ENCODE peak calls at places on chromosomes 3 and 15, in four cellular contexts. One of them, this sample, is unnamed.

GRCh38 chr15:89103481-89104171 is 15.4 kb downstream of the ABHD2 start:
- DNase-seq in neural crest cell: no peak
- DNase-seq in activated T-cell treated with anti-CD3 and anti-CD28 coated beads for 1 hour: no peak
- DNase-seq in OCI-LY7: no peak
- DNase-seq in this sample: no peak

GRCh38 chr3:134357261-134357913 is 16.9 kb downstream of the AMOTL2 start:
- DNase-seq in neural crest cell: no peak
- DNase-seq in activated T-cell treated with anti-CD3 and anti-CD28 coated beads for 1 hour: no peak
- DNase-seq in OCI-LY7: no peak
- DNase-seq in this sample: peak

GRCh38 chr15:85500729-85501128 is 120.3 kb downstream of the AKAP13 start:
- DNase-seq in neural crest cell: no peak
- DNase-seq in activated T-cell treated with anti-CD3 and anti-CD28 coated beads for 1 hour: no peak
- DNase-seq in OCI-LY7: no peak
- DNase-seq in this sample: no peak

GRCh38 chr3:59486468-59486964 is 436.7 kb upstream of the CFAP20DC start:
- DNase-seq in neural crest cell: no peak
- DNase-seq in activated T-cell treated with anti-CD3 and anti-CD28 coated beads for 1 hour: no peak
- DNase-seq in OCI-LY7: no peak
- DNase-seq in this sample: no peak

GRCh38 chr3:45909542-45909941 is 23.2 kb downstream of the CCR9 start:
- DNase-seq in neural crest cell: no peak
- DNase-seq in activated T-cell treated with anti-CD3 and anti-CD28 coated beads for 1 hour: no peak
- DNase-seq in OCI-LY7: peak
- DNase-seq in this sample: no peak

GRCh38 chr3:142963266-142964149 is at the start of gene PAQR9:
- DNase-seq in neural crest cell: peak
- DNase-seq in activated T-cell treated with anti-CD3 and anti-CD28 coated beads for 1 hour: no peak
- DNase-seq in OCI-LY7: no peak
- DNase-seq in this sample: no peak

GRCh38 chr3:51963951-51964451 is 3.3 kb downstream of the PCBP4 start:
- DNase-seq in neural crest cell: no peak
- DNase-seq in activated T-cell treated with anti-CD3 and anti-CD28 coated beads for 1 hour: no peak
- DNase-seq in OCI-LY7: no peak
- DNase-seq in this sample: peak

GRCh38 chr15:92327033-92327432 is 66.6 kb upstream of the ST8SIA2 start:
- DNase-seq in neural crest cell: no peak
- DNase-seq in activated T-cell treated with anti-CD3 and anti-CD28 coated beads for 1 hour: no peak
- DNase-seq in OCI-LY7: no peak
- DNase-seq in this sample: no peak

GRCh38 chr3:175075269-175075668 is 216.1 kb downstream of the NAALADL2 start:
- DNase-seq in neural crest cell: no peak
- DNase-seq in activated T-cell treated with anti-CD3 and anti-CD28 coated beads for 1 hour: no peak
- DNase-seq in OCI-LY7: no peak
- DNase-seq in this sample: no peak

GRCh38 chr3:182699550-182700170 is 93.6 kb upstream of the ATP11B start:
- DNase-seq in neural crest cell: no peak
- DNase-seq in activated T-cell treated with anti-CD3 and anti-CD28 coated beads for 1 hour: no peak
- DNase-seq in OCI-LY7: no peak
- DNase-seq in this sample: no peak

GRCh38 chr15:71588746-71589145 is 221.6 kb upstream of the NR2E3 start:
- DNase-seq in neural crest cell: no peak
- DNase-seq in activated T-cell treated with anti-CD3 and anti-CD28 coated beads for 1 hour: no peak
- DNase-seq in OCI-LY7: no peak
- DNase-seq in this sample: no peak

GRCh38 chr15:49199666-49200065 is 29.6 kb downstream of the GALK2 start:
- DNase-seq in neural crest cell: no peak
- DNase-seq in activated T-cell treated with anti-CD3 and anti-CD28 coated beads for 1 hour: no peak
- DNase-seq in OCI-LY7: no peak
- DNase-seq in this sample: no peak

GRCh38 chr15:83653288-83653638 is 660 bp upstream of the ADAMTSL3 start:
- DNase-seq in neural crest cell: no peak
- DNase-seq in activated T-cell treated with anti-CD3 and anti-CD28 coated beads for 1 hour: no peak
- DNase-seq in OCI-LY7: no peak
- DNase-seq in this sample: no peak

GRCh38 chr3:127084401-127084990 is 101.6 kb downstream of the PLXNA1 start:
- DNase-seq in neural crest cell: no peak
- DNase-seq in activated T-cell treated with anti-CD3 and anti-CD28 coated beads for 1 hour: no peak
- DNase-seq in OCI-LY7: no peak
- DNase-seq in this sample: no peak

GRCh38 chr3:47884603-47885002 is 81.7 kb downstream of the DHX30 start:
- DNase-seq in neural crest cell: no peak
- DNase-seq in activated T-cell treated with anti-CD3 and anti-CD28 coated beads for 1 hour: no peak
- DNase-seq in OCI-LY7: peak
- DNase-seq in this sample: no peak

GRCh38 chr3:188339410-188340295 is 185.7 kb downstream of the LPP start:
- DNase-seq in neural crest cell: no peak
- DNase-seq in activated T-cell treated with anti-CD3 and anti-CD28 coated beads for 1 hour: no peak
- DNase-seq in OCI-LY7: no peak
- DNase-seq in this sample: no peak

GRCh38 chr3:141370065-141370533 is 1.8 kb downstream of the ZBTB38 start:
- DNase-seq in neural crest cell: peak
- DNase-seq in activated T-cell treated with anti-CD3 and anti-CD28 coated beads for 1 hour: peak
- DNase-seq in OCI-LY7: peak
- DNase-seq in this sample: peak